ENCODE peak calls at places on chromosomes 7 and 10, in eight cellular contexts. One of them, this sample, is unnamed.

GRCh38 chr7:69640925-69641594 is 42.8 kb downstream of the AUTS2 start:
- DNase-seq in dorsolateral prefrontal cortex: no peak
- DNase-seq in transverse colon: no peak
- DNase-seq in AG09309: no peak
- DNase-seq in fibroblast of villous mesenchyme: no peak
- DNase-seq in HFF-Myc: no peak
- DNase-seq in epithelial cell of esophagus: no peak
- DNase-seq in lower leg skin: no peak
- DNase-seq in this sample: no peak

GRCh38 chr7:114806590-114807167 is 115.2 kb upstream of the MDFIC start:
- DNase-seq in AG09309: no peak
- DNase-seq in dorsolateral prefrontal cortex: no peak
- DNase-seq in lower leg skin: no peak
- DNase-seq in HFF-Myc: no peak
- DNase-seq in transverse colon: no peak
- DNase-seq in epithelial cell of esophagus: no peak
- DNase-seq in fibroblast of villous mesenchyme: peak; percentile 72
- DNase-seq in this sample: no peak

GRCh38 chr10:132687181-132687892 is 98.6 kb downstream of the NKX6-2 start:
- DNase-seq in AG09309: no peak
- DNase-seq in HFF-Myc: no peak
- DNase-seq in fibroblast of villous mesenchyme: no peak
- DNase-seq in lower leg skin: peak; percentile 65
- DNase-seq in epithelial cell of esophagus: no peak
- DNase-seq in dorsolateral prefrontal cortex: no peak
- DNase-seq in transverse colon: no peak
- DNase-seq in this sample: no peak

GRCh38 chr7:148906707-148907498 is 22.8 kb upstream of the EZH2 start:
- DNase-seq in lower leg skin: no peak
- DNase-seq in HFF-Myc: no peak
- DNase-seq in AG09309: no peak
- DNase-seq in transverse colon: no peak
- DNase-seq in fibroblast of villous mesenchyme: no peak
- DNase-seq in epithelial cell of esophagus: no peak
- DNase-seq in dorsolateral prefrontal cortex: no peak
- DNase-seq in this sample: no peak

GRCh38 chr10:90430186-90430585 is 427.7 kb downstream of the HTR7 start:
- DNase-seq in HFF-Myc: no peak
- DNase-seq in dorsolateral prefrontal cortex: no peak
- DNase-seq in epithelial cell of esophagus: no peak
- DNase-seq in lower leg skin: no peak
- DNase-seq in AG09309: no peak
- DNase-seq in transverse colon: no peak
- DNase-seq in fibroblast of villous mesenchyme: no peak
- DNase-seq in this sample: no peak

GRCh38 chr10:34186740-34187139 is 628.4 kb downstream of the PARD3 start:
- DNase-seq in fibroblast of villous mesenchyme: no peak
- DNase-seq in transverse colon: no peak
- DNase-seq in dorsolateral prefrontal cortex: no peak
- DNase-seq in HFF-Myc: no peak
- DNase-seq in lower leg skin: no peak
- DNase-seq in AG09309: no peak
- DNase-seq in epithelial cell of esophagus: no peak
- DNase-seq in this sample: no peak

GRCh38 chr7:94251-94801 is 98.0 kb upstream of the FAM20C start:
- DNase-seq in dorsolateral prefrontal cortex: no peak
- DNase-seq in AG09309: no peak
- DNase-seq in epithelial cell of esophagus: no peak
- DNase-seq in transverse colon: no peak
- DNase-seq in fibroblast of villous mesenchyme: no peak
- DNase-seq in HFF-Myc: no peak
- DNase-seq in lower leg skin: no peak
- DNase-seq in this sample: no peak

GRCh38 chr7:156095908-156096539 is 283.8 kb upstream of the SHH start:
- DNase-seq in epithelial cell of esophagus: no peak
- DNase-seq in transverse colon: no peak
- DNase-seq in dorsolateral prefrontal cortex: no peak
- DNase-seq in HFF-Myc: no peak
- DNase-seq in AG09309: no peak
- DNase-seq in lower leg skin: peak; percentile 45
- DNase-seq in fibroblast of villous mesenchyme: no peak
- DNase-seq in this sample: no peak

GRCh38 chr7:39321909-39322498 is 244.2 kb upstream of the YAE1 start:
- DNase-seq in HFF-Myc: no peak
- DNase-seq in AG09309: no peak
- DNase-seq in fibroblast of villous mesenchyme: no peak
- DNase-seq in transverse colon: no peak
- DNase-seq in lower leg skin: no peak
- DNase-seq in epithelial cell of esophagus: no peak
- DNase-seq in dorsolateral prefrontal cortex: no peak
- DNase-seq in this sample: no peak

GRCh38 chr10:21626457-21627161 is 92.6 kb downstream of the MLLT10 start:
- DNase-seq in dorsolateral prefrontal cortex: no peak
- DNase-seq in fibroblast of villous mesenchyme: no peak
- DNase-seq in epithelial cell of esophagus: peak; percentile 74
- DNase-seq in AG09309: no peak
- DNase-seq in transverse colon: no peak
- DNase-seq in lower leg skin: no peak
- DNase-seq in HFF-Myc: no peak
- DNase-seq in this sample: no peak

GRCh38 chr7:29988391-29989256 is 977 bp downstream of the SCRN1 start:
- DNase-seq in lower leg skin: no peak
- DNase-seq in HFF-Myc: peak; percentile 77
- DNase-seq in dorsolateral prefrontal cortex: peak; percentile 62
- DNase-seq in epithelial cell of esophagus: peak; percentile 56
- DNase-seq in fibroblast of villous mesenchyme: peak; percentile 75
- DNase-seq in transverse colon: peak; percentile 46
- DNase-seq in AG09309: no peak
- DNase-seq in this sample: peak; percentile 66

GRCh38 chr10:19930936-19931859 is 115.0 kb downstream of the PLXDC2 start:
- DNase-seq in AG09309: no peak
- DNase-seq in transverse colon: peak; percentile 56
- DNase-seq in epithelial cell of esophagus: peak; percentile 94
- DNase-seq in fibroblast of villous mesenchyme: peak; percentile 53
- DNase-seq in dorsolateral prefrontal cortex: no peak
- DNase-seq in lower leg skin: no peak
- DNase-seq in HFF-Myc: no peak
- DNase-seq in this sample: no peak

DNA sequence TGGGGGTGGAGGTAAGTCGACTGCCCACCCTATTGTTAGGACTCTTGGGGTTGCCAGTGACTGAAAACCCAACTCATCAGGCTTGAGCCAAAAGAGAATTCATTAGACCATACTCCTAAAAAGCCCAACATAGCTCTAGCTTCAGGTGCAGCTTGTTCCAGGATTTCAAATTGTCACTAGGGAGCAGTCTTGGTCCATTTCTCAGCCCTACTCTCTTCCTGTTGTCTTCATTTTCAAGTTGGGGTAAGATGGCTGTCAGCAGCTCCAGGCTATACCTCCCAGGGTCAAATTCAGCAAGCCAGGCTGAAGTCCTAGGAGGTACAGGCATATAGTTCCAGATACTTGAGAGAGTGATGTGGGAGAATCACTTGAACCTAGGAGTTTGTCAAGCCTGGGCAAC is 14.9 kb upstream of the COL13A1 start:
- DNase-seq in epithelial cell of esophagus: peak; percentile 56
- DNase-seq in lower leg skin: no peak
- DNase-seq in HFF-Myc: no peak
- DNase-seq in fibroblast of villous mesenchyme: peak; percentile 59
- DNase-seq in dorsolateral prefrontal cortex: no peak
- DNase-seq in transverse colon: no peak
- DNase-seq in AG09309: no peak
- DNase-seq in this sample: no peak
- TF ChIP-seq CTCF in epithelial cell of esophagus: peak; percentile 42
- TF ChIP-seq CTCF in lower leg skin: no peak
- TF ChIP-seq CTCF in HFF-Myc: peak; percentile 43
- TF ChIP-seq CTCF in fibroblast of villous mesenchyme: peak; percentile 62
- TF ChIP-seq CTCF in dorsolateral prefrontal cortex: peak; percentile 19
- TF ChIP-seq CTCF in transverse colon: no peak
- TF ChIP-seq CTCF in AG09309: peak; percentile 72
- TF ChIP-seq CTCF in this sample: no peak

GRCh38 chr10:71347587-71348395 is 28.7 kb downstream of the SLC29A3 start:
- DNase-seq in transverse colon: peak; percentile 62
- DNase-seq in epithelial cell of esophagus: no peak
- DNase-seq in AG09309: no peak
- DNase-seq in fibroblast of villous mesenchyme: no peak
- DNase-seq in lower leg skin: no peak
- DNase-seq in dorsolateral prefrontal cortex: no peak
- DNase-seq in HFF-Myc: no peak
- DNase-seq in this sample: no peak

GRCh38 chr10:71344916-71345557 is 26.0 kb downstream of the SLC29A3 start:
- DNase-seq in AG09309: no peak
- DNase-seq in lower leg skin: no peak
- DNase-seq in transverse colon: no peak
- DNase-seq in epithelial cell of esophagus: no peak
- DNase-seq in fibroblast of villous mesenchyme: no peak
- DNase-seq in HFF-Myc: no peak
- DNase-seq in dorsolateral prefrontal cortex: no peak
- DNase-seq in this sample: no peak

GRCh38 chr10:71345720-71346119 is 26.7 kb downstream of the SLC29A3 start:
- DNase-seq in epithelial cell of esophagus: no peak
- DNase-seq in transverse colon: no peak
- DNase-seq in HFF-Myc: no peak
- DNase-seq in fibroblast of villous mesenchyme: no peak
- DNase-seq in dorsolateral prefrontal cortex: no peak
- DNase-seq in lower leg skin: no peak
- DNase-seq in AG09309: no peak
- DNase-seq in this sample: no peak

GRCh38 chr10:71348850-71349249 is 29.8 kb downstream of the SLC29A3 start:
- DNase-seq in dorsolateral prefrontal cortex: no peak
- DNase-seq in AG09309: no peak
- DNase-seq in transverse colon: no peak
- DNase-seq in lower leg skin: no peak
- DNase-seq in HFF-Myc: no peak
- DNase-seq in epithelial cell of esophagus: no peak
- DNase-seq in fibroblast of villous mesenchyme: no peak
- DNase-seq in this sample: no peak

GRCh38 chr10:71346731-71347130 is 27.7 kb downstream of the SLC29A3 start:
- DNase-seq in epithelial cell of esophagus: no peak
- DNase-seq in fibroblast of villous mesenchyme: no peak
- DNase-seq in AG09309: no peak
- DNase-seq in dorsolateral prefrontal cortex: no peak
- DNase-seq in transverse colon: no peak
- DNase-seq in lower leg skin: no peak
- DNase-seq in HFF-Myc: no peak
- DNase-seq in this sample: no peak
- TF ChIP-seq CTCF in epithelial cell of esophagus: no peak
- TF ChIP-seq CTCF in fibroblast of villous mesenchyme: no peak
- TF ChIP-seq CTCF in AG09309: no peak
- TF ChIP-seq CTCF in dorsolateral prefrontal cortex: no peak
- TF ChIP-seq CTCF in transverse colon: no peak
- TF ChIP-seq CTCF in lower leg skin: no peak
- TF ChIP-seq CTCF in HFF-Myc: no peak
- TF ChIP-seq CTCF in this sample: no peak

GRCh38 chr10:120630266-120630665 is 173.2 kb downstream of the PLPP4 start:
- DNase-seq in epithelial cell of esophagus: no peak
- DNase-seq in HFF-Myc: no peak
- DNase-seq in AG09309: no peak
- DNase-seq in lower leg skin: no peak
- DNase-seq in dorsolateral prefrontal cortex: no peak
- DNase-seq in transverse colon: no peak
- DNase-seq in fibroblast of villous mesenchyme: no peak
- DNase-seq in this sample: no peak

GRCh38 chr10:120632047-120632446 is 175.0 kb downstream of the PLPP4 start:
- DNase-seq in lower leg skin: no peak
- DNase-seq in fibroblast of villous mesenchyme: no peak
- DNase-seq in dorsolateral prefrontal cortex: no peak
- DNase-seq in HFF-Myc: no peak
- DNase-seq in epithelial cell of esophagus: no peak
- DNase-seq in transverse colon: no peak
- DNase-seq in AG09309: no peak
- DNase-seq in this sample: no peak

GRCh38 chr10:120632936-120633335 is 175.9 kb downstream of the PLPP4 start:
- DNase-seq in HFF-Myc: no peak
- DNase-seq in lower leg skin: no peak
- DNase-seq in AG09309: no peak
- DNase-seq in epithelial cell of esophagus: no peak
- DNase-seq in transverse colon: no peak
- DNase-seq in dorsolateral prefrontal cortex: no peak
- DNase-seq in fibroblast of villous mesenchyme: no peak
- DNase-seq in this sample: no peak

GRCh38 chr10:120634629-120635028 is 177.6 kb downstream of the PLPP4 start:
- DNase-seq in lower leg skin: no peak
- DNase-seq in dorsolateral prefrontal cortex: no peak
- DNase-seq in epithelial cell of esophagus: no peak
- DNase-seq in fibroblast of villous mesenchyme: no peak
- DNase-seq in AG09309: no peak
- DNase-seq in HFF-Myc: no peak
- DNase-seq in transverse colon: no peak
- DNase-seq in this sample: no peak
- TF ChIP-seq CTCF in lower leg skin: no peak
- TF ChIP-seq CTCF in dorsolateral prefrontal cortex: no peak
- TF ChIP-seq CTCF in epithelial cell of esophagus: no peak
- TF ChIP-seq CTCF in fibroblast of villous mesenchyme: peak; percentile 5
- TF ChIP-seq CTCF in AG09309: peak; percentile 3
- TF ChIP-seq CTCF in HFF-Myc: peak; percentile 20
- TF ChIP-seq CTCF in transverse colon: no peak
- TF ChIP-seq CTCF in this sample: no peak

GRCh38 chr10:53064609-53065008 is 292.0 kb upstream of the MBL2 start:
- DNase-seq in HFF-Myc: no peak
- DNase-seq in dorsolateral prefrontal cortex: no peak
- DNase-seq in epithelial cell of esophagus: no peak
- DNase-seq in transverse colon: no peak
- DNase-seq in lower leg skin: no peak
- DNase-seq in AG09309: no peak
- DNase-seq in fibroblast of villous mesenchyme: no peak
- DNase-seq in this sample: no peak
- TF ChIP-seq CTCF in HFF-Myc: no peak
- TF ChIP-seq CTCF in dorsolateral prefrontal cortex: no peak
- TF ChIP-seq CTCF in epithelial cell of esophagus: no peak
- TF ChIP-seq CTCF in transverse colon: no peak
- TF ChIP-seq CTCF in lower leg skin: no peak
- TF ChIP-seq CTCF in AG09309: no peak
- TF ChIP-seq CTCF in fibroblast of villous mesenchyme: no peak
- TF ChIP-seq CTCF in this sample: no peak

DNA sequence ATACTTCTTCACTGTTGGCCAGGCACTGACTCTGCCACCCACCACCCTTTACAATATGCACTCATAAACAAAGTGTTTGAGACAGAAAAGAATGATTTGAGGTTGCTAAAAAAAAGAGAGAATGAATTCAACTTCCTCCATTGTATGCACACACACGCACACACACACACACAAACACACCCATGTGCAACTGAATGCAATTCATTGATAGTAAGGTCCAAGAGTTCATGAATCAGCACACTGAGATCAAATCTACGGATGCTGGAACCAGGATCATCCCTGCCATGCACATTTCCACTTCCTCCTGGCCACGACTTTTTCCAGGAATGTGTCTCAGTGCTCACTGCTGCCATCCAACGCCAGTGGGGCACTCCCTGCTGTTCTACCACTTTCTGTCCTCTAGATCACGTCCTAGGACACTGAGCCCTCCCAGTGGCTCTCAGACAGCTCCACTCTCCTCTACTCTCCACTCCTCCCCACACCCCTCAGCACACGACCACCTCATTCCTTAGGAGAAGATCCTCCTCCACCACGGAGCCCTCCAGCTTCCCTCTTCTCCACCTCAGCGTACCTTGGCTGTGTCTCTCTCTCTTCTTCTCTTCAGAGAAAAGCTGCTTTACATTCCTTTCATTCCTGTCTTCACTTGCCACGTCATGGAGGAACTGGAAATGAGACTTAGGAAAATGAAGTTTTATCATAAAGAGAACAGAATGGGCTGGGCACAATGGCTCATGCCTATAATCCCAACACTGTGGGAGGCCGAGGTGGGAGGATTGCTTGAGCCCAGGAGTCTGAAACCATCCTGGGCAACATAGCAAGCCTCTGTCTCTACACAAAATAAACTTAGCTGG is 12.0 kb upstream of the TMEM213 start:
- DNase-seq in fibroblast of villous mesenchyme: no peak
- DNase-seq in dorsolateral prefrontal cortex: no peak
- DNase-seq in HFF-Myc: no peak
- DNase-seq in lower leg skin: no peak
- DNase-seq in epithelial cell of esophagus: peak; percentile 4
- DNase-seq in transverse colon: no peak
- DNase-seq in AG09309: no peak
- DNase-seq in this sample: peak; percentile 45
- TF ChIP-seq CTCF in fibroblast of villous mesenchyme: no peak
- TF ChIP-seq CTCF in dorsolateral prefrontal cortex: no peak
- TF ChIP-seq CTCF in HFF-Myc: no peak
- TF ChIP-seq CTCF in lower leg skin: no peak
- TF ChIP-seq CTCF in epithelial cell of esophagus: no peak
- TF ChIP-seq CTCF in transverse colon: no peak
- TF ChIP-seq CTCF in AG09309: no peak
- TF ChIP-seq CTCF in this sample: no peak

This sample was measured in Calu3.